ENCODE peak calls at places on chromosomes 13 and 19, in five cellular contexts. J is GM12865, L is glutamatergic neuron, P is endothelial cell, B is stomach. N is an unnamed sample.

GRCh38 chr19:45475537-45476348 is 7.9 kb downstream of the FOSB start:
- DNase-seq in J (no peak), L (no peak), P (no peak), B (no peak), N (no peak)

GRCh38 chr13:112785419-112785856 is 95.6 kb downstream of the ATP11A start:
- DNase-seq in J (no peak), L (no peak), P (no peak), B (peak), N (no peak)

GRCh38 chr19:4057913-4058695 is 8.6 kb downstream of the ZBTB7A start:
- DNase-seq in J (no peak), L (peak), P (no peak), B (peak), N (peak)

GRCh38 chr19:49570997-49571676 is 9.2 kb downstream of the NOSIP start:
- DNase-seq in J (no peak), L (peak), P (no peak), B (peak), N (no peak)

GRCh38 chr19:11347546-11347945 is 1.2 kb downstream of the CCDC159 start:
- DNase-seq in J (no peak), L (no peak), P (no peak), B (no peak), N (no peak)

GRCh38 chr19:15194938-15195337 is 5.9 kb downstream of the NOTCH3 start:
- DNase-seq in J (no peak), L (no peak), P (no peak), B (no peak), N (peak)

GRCh38 chr13:113115363-113116205 is 7.0 kb upstream of the F10 start:
- DNase-seq in J (no peak), L (no peak), P (no peak), B (peak), N (no peak)

GRCh38 chr19:43780706-43781525 is at the start of gene KCNN4:
- DNase-seq in J (peak), L (no peak), P (no peak), B (peak), N (peak)

DNA sequence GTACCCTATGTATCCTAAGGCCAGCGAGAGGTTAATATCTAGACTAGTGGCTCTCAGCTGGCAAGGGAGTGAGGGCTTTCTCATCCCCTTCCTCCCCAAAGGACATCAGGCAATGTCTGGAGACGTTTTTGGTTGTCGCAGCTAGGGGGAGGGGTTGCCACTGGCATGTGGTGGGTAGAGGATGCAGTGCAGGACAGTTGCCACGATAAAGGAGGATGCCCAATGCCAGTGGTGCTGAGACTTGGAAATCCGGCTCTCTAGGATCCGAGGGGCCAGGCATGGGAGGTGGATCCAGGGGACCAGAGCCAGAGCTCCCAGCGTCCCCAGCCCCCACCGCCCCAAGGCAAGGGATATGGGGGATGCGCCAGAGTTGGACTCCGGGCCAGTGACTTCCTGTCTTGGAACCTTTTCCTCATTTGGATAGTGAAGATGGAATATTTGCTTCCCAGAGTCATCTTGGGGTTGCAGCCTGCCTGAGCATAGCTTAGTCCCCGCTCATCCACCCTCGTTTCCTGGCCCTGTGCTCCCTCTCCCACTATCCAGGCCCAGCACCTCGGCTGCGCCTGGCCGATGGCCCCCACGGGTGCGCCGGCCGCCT is 4.9 kb downstream of the SSC5D start:
- DNase-seq in J (no peak), L (no peak), P (no peak), B (no peak), N (no peak)
- TF ChIP-seq CTCF in J (no peak), L (no peak), P (no peak), B (no peak), N (no peak)

GRCh38 chr13:42354246-42355117 is 82.5 kb downstream of the AKAP11 start:
- DNase-seq in J (peak), L (no peak), P (no peak), B (no peak), N (no peak)
- TF ChIP-seq CTCF in J (peak), L (no peak), P (no peak), B (no peak), N (no peak)

GRCh38 chr19:48344892-48345291 is 18.8 kb downstream of the TMEM143 start:
- DNase-seq in J (no peak), L (no peak), P (no peak), B (no peak), N (no peak)

GRCh38 chr19:48346161-48346560 is 17.6 kb downstream of the TMEM143 start:
- DNase-seq in J (no peak), L (no peak), P (no peak), B (no peak), N (no peak)

GRCh38 chr19:48348737-48349136 is 15.0 kb downstream of the TMEM143 start:
- DNase-seq in J (no peak), L (no peak), P (no peak), B (no peak), N (no peak)

GRCh38 chr19:48350856-48351255 is 12.9 kb downstream of the TMEM143 start:
- DNase-seq in J (no peak), L (peak), P (no peak), B (no peak), N (no peak)

GRCh38 chr19:48348039-48348438 is 15.7 kb downstream of the TMEM143 start:
- DNase-seq in J (no peak), L (no peak), P (no peak), B (no peak), N (no peak)
- TF ChIP-seq CTCF in J (no peak), L (no peak), P (no peak), B (no peak), N (no peak)

GRCh38 chr19:54429176-54429495 is 13.9 kb downstream of the TTYH1 start:
- DNase-seq in J (no peak), L (no peak), P (no peak), B (no peak), N (no peak)

GRCh38 chr19:54430306-54431254 is 15.3 kb downstream of the TTYH1 start:
- DNase-seq in J (no peak), L (peak), P (peak), B (no peak), N (no peak)

GRCh38 chr19:54429545-54430227 is 14.4 kb downstream of the TTYH1 start:
- DNase-seq in J (no peak), L (no peak), P (no peak), B (no peak), N (no peak)

GRCh38 chr19:54427586-54427985 is 12.3 kb downstream of the TTYH1 start:
- DNase-seq in J (no peak), L (no peak), P (no peak), B (no peak), N (no peak)

DNA sequence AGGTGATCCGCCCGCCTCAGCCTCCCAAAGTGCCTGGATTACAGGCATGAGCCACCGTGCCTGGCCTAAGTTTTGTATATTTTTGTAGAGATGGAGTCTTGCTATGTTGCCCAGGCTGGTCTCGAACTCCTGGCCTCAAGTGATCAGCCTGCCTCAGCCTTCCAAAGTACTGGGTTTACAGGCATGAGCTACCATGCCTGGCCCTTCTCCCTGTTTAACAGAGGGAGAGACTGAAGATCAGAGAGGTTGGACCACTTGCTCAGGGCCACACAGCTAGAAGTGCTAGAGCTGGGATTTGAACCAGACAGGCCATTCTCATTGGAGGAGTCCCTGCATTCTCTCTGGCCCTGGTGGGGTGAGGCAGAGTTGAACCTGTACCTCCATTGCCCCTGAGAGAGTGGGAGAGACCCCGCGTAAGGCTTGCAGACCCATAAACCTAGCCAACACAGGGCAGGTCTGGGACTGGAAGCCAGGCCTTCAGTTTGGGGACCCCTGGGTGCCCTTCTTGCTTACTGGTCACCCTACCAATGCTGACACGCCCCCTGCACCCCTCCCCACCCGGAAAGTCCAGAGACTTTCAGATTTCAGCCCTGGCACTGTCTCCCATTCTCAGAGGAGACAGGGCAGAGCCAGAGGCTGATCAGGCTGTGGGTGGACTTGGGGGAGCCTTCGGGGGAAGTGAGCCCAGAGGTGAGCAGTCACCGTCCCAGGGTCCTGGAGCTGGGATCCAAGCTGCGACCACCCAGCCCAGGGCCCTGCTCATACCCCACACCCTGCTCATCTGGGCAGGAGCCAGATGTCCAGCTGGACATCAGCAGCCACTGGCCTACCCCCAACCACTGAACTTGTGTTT is 13.3 kb downstream of the TTYH1 start:
- DNase-seq in J (no peak), L (no peak), P (no peak), B (no peak), N (no peak)
- TF ChIP-seq CTCF in J (no peak), L (no peak), P (no peak), B (no peak), N (no peak)

DNA sequence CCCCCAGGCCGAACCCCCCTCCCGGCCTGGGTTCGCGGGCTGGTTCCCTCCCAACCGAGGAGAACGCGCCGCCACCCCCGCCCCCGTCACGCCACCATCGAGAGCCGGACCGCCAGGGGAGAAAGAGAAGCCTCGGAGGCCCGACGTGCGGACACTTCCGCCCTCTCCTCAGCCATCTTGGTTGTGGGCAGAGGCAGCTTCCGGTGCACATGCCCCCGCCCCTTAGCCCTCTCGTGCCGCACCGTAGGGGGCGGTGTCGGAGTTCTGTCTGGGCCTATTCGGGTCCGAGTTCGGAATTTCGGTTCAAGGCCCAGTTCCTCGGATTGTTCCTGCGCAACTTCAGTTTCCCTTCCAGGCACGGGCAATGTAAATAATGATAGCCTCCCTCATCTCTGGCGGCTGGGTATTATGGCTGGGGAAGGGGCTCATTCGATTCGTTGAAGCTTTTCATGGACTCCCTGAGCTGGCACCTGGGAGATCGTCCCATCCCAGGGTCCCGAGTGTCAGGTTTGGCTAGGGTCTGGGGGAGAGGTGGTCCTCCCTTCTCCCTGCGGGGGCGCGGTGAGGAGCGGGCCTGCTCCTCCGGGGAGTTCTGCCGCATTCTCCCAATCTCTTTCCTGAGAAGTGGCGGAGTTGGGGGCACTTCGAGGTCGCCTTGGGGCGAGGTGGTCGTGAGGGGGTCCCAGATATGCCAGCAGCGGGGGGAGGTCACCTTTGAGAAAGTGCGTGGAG is at the start of the genes IER2 and STX10:
- DNase-seq in J (peak), L (peak), P (peak), B (peak), N (peak)
- TF ChIP-seq CTCF in J (peak), L (peak), P (peak), B (peak), N (peak)

N was measured in CD14-positive monocyte.